ENCODE peak calls at places on chromosomes 4 and X, in seven cellular contexts. X is PC-3, N is MM.1S, Q is hepatocyte, Y is GM23338, E is HCT116, J is SK-N-SH. K is an unnamed sample. For H3K4me1, the result is how much of the 10 kb centered on the place peaks cover.

GRCh38 chr4:47615385-47615784 is 130.3 kb downstream of the ATP10D start:
- DNase-seq in Q (no peak), J (no peak), E (no peak), Y (no peak), X (no peak), N (no peak), K (peak)

GRCh38 chrX:71178908-71179307 is 34.3 kb downstream of the NLGN3 start:
- DNase-seq in N (peak), E (peak), Q (peak), J (peak), Y (peak), X (peak), K (peak)

GRCh38 chrX:39654183-39654925 is 443.4 kb downstream of the BCOR start:
- DNase-seq in X (no peak), Q (no peak), N (no peak), J (peak), Y (peak), E (no peak), K (no peak)

GRCh38 chr4:174365018-174365587 is 81.4 kb downstream of the CEP44 start:
- DNase-seq in X (peak), Y (peak), J (peak), N (peak), Q (peak), E (peak), K (peak)

GRCh38 chr4:22389240-22389871 is 126.5 kb downstream of the ADGRA3 start:
- DNase-seq in Y (peak), E (peak), J (peak), X (peak), Q (peak), N (peak), K (peak)

GRCh38 chrX:21590012-21590776 is 67.9 kb downstream of the KLHL34 start:
- DNase-seq in Q (no peak), E (no peak), N (peak), X (no peak), Y (no peak), J (no peak), K (no peak)

GRCh38 chr4:139815646-139816601 is 150.3 kb downstream of the MGST2 start:
- DNase-seq in Q (peak), Y (peak), J (no peak), E (no peak), X (peak), N (no peak), K (peak)

GRCh38 chrX:107603433-107604159 is 24.7 kb upstream of the PRPS1 start:
- DNase-seq in J (no peak), Q (peak), Y (no peak), E (no peak), X (no peak), N (no peak), K (no peak)

GRCh38 chrX:136209016-136209738 is 42.0 kb downstream of the MAP7D3 start:
- DNase-seq in X (peak), Q (peak), E (no peak), J (peak), Y (peak), N (peak), K (peak)

GRCh38 chr4:177235026-177235425 is 74.6 kb upstream of the NEIL3 start:
- DNase-seq in N (no peak), E (no peak), X (no peak), Y (no peak), J (no peak), Q (no peak), K (peak)

GRCh38 chr4:7581477-7581876 is 146.7 kb upstream of the PSAPL1 start:
- DNase-seq in Q (peak), Y (peak), X (no peak), J (no peak), E (no peak), N (peak), K (peak)

GRCh38 chr4:1330761-1331590 is 16.0 kb upstream of the UVSSA start:
- DNase-seq in Y (no peak), N (no peak), E (no peak), Q (no peak), J (peak), X (no peak), K (no peak)

GRCh38 chr4:158255727-158256324 is 45.5 kb downstream of the TMEM144 start:
- DNase-seq in N (peak), Q (peak), Y (peak), J (peak), X (peak), E (peak), K (peak)

GRCh38 chrX:153924149-153924861 is 1.8 kb downstream of the ARHGAP4 start:
- DNase-seq in Q (no peak), Y (peak), X (peak), E (no peak), N (peak), J (no peak), K (peak)
- TF ChIP-seq EZH2phosphoT487 in Q (no peak), Y (no peak), X (no peak), E (no peak), N (no peak), J (no peak), K (no peak)

DNA sequence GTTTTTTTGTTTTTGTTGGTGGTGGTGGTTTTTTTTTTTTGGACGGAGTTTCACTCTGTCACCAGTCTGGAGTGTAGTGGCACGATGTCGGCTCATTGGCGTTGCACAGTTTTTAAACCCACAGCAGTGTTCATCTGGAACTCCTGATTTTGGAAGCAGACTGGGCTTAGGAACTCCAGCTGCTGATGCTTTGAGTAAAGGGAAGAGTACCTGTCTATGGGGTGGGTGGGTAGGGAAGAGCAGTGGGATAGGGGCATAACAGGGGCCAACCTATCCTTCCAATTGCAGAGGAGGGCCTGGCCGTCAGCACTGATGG is 2.0 kb downstream of the CD99 start:
- DNase-seq in Y (no peak), J (no peak), Q (no peak), E (no peak), N (no peak), X (no peak), K (peak)
- H3K4me2 ChIP-seq in Y (no peak), J (peak), Q (peak), E (peak), N (no peak), X (peak), K (peak)

GRCh38 chr4:142700521-142700920 is 145.6 kb downstream of the INPP4B start:
- DNase-seq in X (no peak), J (no peak), Q (no peak), N (no peak), Y (no peak), E (no peak), K (no peak)
- H3K4me1 ChIP-seq in X (under half), J (under half), Q (under half), N (under half), Y (under half), E (under half), K (under half)

GRCh38 chr4:153322791-153323190 is 21.7 kb upstream of the MND1 start:
- DNase-seq in Y (no peak), Q (no peak), N (no peak), J (no peak), X (no peak), E (no peak), K (peak)

GRCh38 chr4:153332936-153333335 is 11.6 kb upstream of the MND1 start:
- DNase-seq in Y (no peak), Q (no peak), E (no peak), X (no peak), N (no peak), J (no peak), K (peak)

GRCh38 chr4:153326513-153326912 is 18.0 kb upstream of the MND1 start:
- DNase-seq in Q (no peak), X (peak), Y (no peak), E (peak), N (no peak), J (no peak), K (peak)

DNA sequence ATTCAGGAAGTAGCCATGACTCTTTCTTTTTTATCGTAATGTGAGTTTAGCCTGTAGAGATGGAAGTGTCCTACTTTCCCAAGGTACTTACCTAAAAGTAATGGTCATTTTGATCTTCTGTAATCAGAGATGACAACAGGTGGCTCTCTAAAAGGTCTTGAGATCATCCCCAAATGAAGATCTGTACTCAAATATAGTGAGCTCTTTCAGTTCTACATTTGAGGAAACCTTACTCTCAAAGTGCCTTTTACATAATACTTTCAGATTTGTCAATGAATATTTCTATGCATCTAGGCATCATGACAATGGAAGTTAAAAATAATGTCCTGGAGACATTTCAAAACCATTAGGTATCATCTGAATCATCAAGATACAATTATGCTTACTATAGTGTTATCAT is 17.2 kb upstream of the MND1 start:
- DNase-seq in N (no peak), Q (no peak), Y (no peak), J (no peak), X (no peak), E (no peak), K (no peak)
- TF ChIP-seq EZH2phosphoT487 in N (no peak), Q (no peak), Y (no peak), J (no peak), X (no peak), E (no peak), K (no peak)